ENCODE peak calls at places on chromosomes 1 and 21, in eight cellular contexts. D is body of pancreas, J is left ventricle myocardium inferior, C is endodermal cell, Q is GM23338, X is AG10803, S is spleen, N is mammary epithelial cell. W is an unnamed sample.

GRCh38 chr21:27104749-27105439 is 138.0 kb upstream of the ADAMTS5 start:
- DNase-seq in D (no peak), J (no peak), C (no peak), Q (no peak), X (peak), S (no peak), N (peak), W (peak)

GRCh38 chr1:236524142-236524891 is 535 bp downstream of the LGALS8 start:
- DNase-seq in D (peak), J (no peak), C (peak), Q (peak), X (peak), S (no peak), N (peak), W (peak)

GRCh38 chr21:42695324-42696025 is 42.1 kb downstream of the PDE9A start:
- DNase-seq in D (no peak), J (no peak), C (peak), Q (no peak), X (peak), S (peak), N (peak), W (no peak)

GRCh38 chr1:201709564-201710295 is 119.2 kb upstream of the IPO9 start:
- DNase-seq in D (peak), J (peak), C (peak), Q (peak), X (peak), S (peak), N (peak), W (no peak)

GRCh38 chr1:19096036-19096833 is 113.8 kb downstream of the UBR4 start:
- DNase-seq in D (peak), J (no peak), C (peak), Q (peak), X (peak), S (no peak), N (peak), W (no peak)

GRCh38 chr1:11690669-11691301 is 725 bp upstream of the DRAXIN start:
- DNase-seq in D (no peak), J (no peak), C (peak), Q (peak), X (no peak), S (no peak), N (no peak), W (no peak)

GRCh38 chr1:197781998-197782718 is 6.9 kb upstream of the DENND1B start:
- DNase-seq in D (no peak), J (no peak), C (no peak), Q (no peak), X (peak), S (no peak), N (peak), W (peak)

GRCh38 chr21:29245104-29245643 is 53.5 kb upstream of the BACH1 start:
- DNase-seq in D (no peak), J (no peak), C (no peak), Q (no peak), X (no peak), S (no peak), N (no peak), W (no peak)

GRCh38 chr21:46059195-46059594 is 38.7 kb upstream of the COL6A2 start:
- DNase-seq in D (no peak), J (no peak), C (peak), Q (no peak), X (no peak), S (no peak), N (no peak), W (no peak)

DNA sequence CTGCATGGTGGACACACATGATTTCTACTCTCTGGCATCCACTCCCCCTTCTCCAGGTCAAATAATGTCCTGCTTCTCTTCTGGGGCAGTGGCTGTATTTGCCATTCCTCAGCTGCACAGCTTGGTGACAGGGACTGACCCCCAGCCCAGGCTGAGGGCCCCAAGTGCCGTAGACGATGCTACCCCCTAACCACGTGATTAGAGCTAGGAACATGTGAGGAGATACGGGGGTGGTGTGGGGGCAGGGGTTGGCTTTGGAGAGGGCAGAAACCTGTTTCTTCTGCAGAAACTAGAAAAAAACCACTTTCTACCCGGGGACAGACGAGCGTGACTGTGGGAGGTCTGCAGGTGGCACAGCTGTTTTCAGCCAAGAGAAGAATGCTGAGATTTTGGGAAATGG is 192.4 kb downstream of the SIPA1L2 start:
- DNase-seq in D (no peak), J (no peak), C (no peak), Q (no peak), X (no peak), S (no peak), N (no peak), W (no peak)
- H3K4me3 ChIP-seq in D (no peak), J (no peak), C (no peak), Q (no peak), X (no peak), S (no peak), N (no peak), W (no peak)

GRCh38 chr1:246261641-246262040 is 245.4 kb downstream of the SMYD3 start:
- DNase-seq in D (no peak), J (no peak), C (no peak), Q (no peak), X (no peak), S (no peak), N (no peak), W (no peak)
- TF ChIP-seq CTCF in D (no peak), J (no peak), C (peak), Q (peak), X (no peak), S (no peak), N (no peak), W (peak)

GRCh38 chr1:16115468-16116363 is 40.2 kb downstream of the EPHA2 start:
- DNase-seq in D (no peak), J (no peak), C (peak), Q (peak), X (no peak), S (peak), N (no peak), W (no peak)
- H3K4me3 ChIP-seq in D (no peak), J (no peak), C (no peak), Q (peak), X (no peak), S (no peak), N (no peak), W (no peak)

GRCh38 chr1:97192872-97193572 is 471.4 kb downstream of the PTBP2 start:
- DNase-seq in D (no peak), J (no peak), C (no peak), Q (no peak), X (peak), S (no peak), N (peak), W (peak)
- TF ChIP-seq CTCF in D (no peak), J (no peak), C (no peak), Q (no peak), X (peak), S (no peak), N (peak), W (peak)